ENCODE peak calls at places on chromosome X, in nine cellular contexts. E is stomach; W is naive B cell; S is activated naive CD8-positive, alpha-beta T cell treated with anti-CD3 and anti-CD28 coated beads, Interleukin-2, amount 50 U/mL, for 24 hours; Y is germinal center; N is NCI-H1417; J is activated CD4-positive, alpha-beta T cell treated with anti-CD3 and anti-CD28 coated beads, Interleukin-2, amount 10 ng/mL, durations not matched to agents 7 days and 5 days; X is effector CD4-positive, alpha-beta T cell; Q is NCI-H510A treated with DMSO at 0.1 percent for 48 hours. L is an unnamed sample.

GRCh38 chrX:14095702-14096101 is 66.0 kb upstream of the GEMIN8 start:
- DNase-seq in J (peak; percentile 37), S (peak; percentile 16), W (peak; percentile 1), Q (no peak), E (peak; percentile 28), X (peak; percentile 9), Y (peak; percentile 26), N (no peak), L (peak; percentile 60)

GRCh38 chrX:128106630-128107029 is 54.4 kb upstream of the ACTRT1 start:
- DNase-seq in W (no peak), S (no peak), Q (peak; percentile 22), E (no peak), X (no peak), J (no peak), Y (no peak), N (no peak), L (peak; percentile 6)

GRCh38 chrX:499870-500364 is 113.2 kb upstream of the PPP2R3B start:
- DNase-seq in W (no peak), Y (no peak), X (no peak), N (no peak), E (no peak), S (no peak), J (no peak), Q (no peak), L (no peak)

GRCh38 chrX:15240414-15240813 is 29.5 kb downstream of the ASB9 start:
- DNase-seq in J (no peak), E (no peak), W (no peak), N (no peak), S (no peak), Y (no peak), Q (no peak), X (no peak), L (no peak)

GRCh38 chrX:50903387-50904027 is 7.0 kb upstream of the BMP15 start:
- DNase-seq in E (no peak), W (no peak), X (no peak), J (peak; percentile 5), S (peak; percentile 16), N (no peak), Q (no peak), Y (peak; percentile 13), L (peak; percentile 5)

GRCh38 chrX:77793950-77794349 is 7.9 kb upstream of the ATRX start:
- DNase-seq in Q (no peak), Y (no peak), N (no peak), X (no peak), S (no peak), W (no peak), J (no peak), E (no peak), L (no peak)

GRCh38 chrX:112058255-112058654 is 24.3 kb downstream of the TRPC5 start:
- DNase-seq in Y (no peak), N (no peak), X (no peak), S (no peak), Q (no peak), E (no peak), J (no peak), W (no peak), L (no peak)

GRCh38 chrX:88425739-88426138 is 321.3 kb upstream of the CPXCR1 start:
- DNase-seq in Q (peak; percentile 0), E (no peak), W (no peak), X (no peak), J (no peak), Y (no peak), S (no peak), N (no peak), L (no peak)

GRCh38 chrX:13123247-13123856 is 78.9 kb upstream of the FAM9C start:
- DNase-seq in J (no peak), W (no peak), X (no peak), Y (no peak), Q (no peak), S (no peak), N (no peak), E (no peak), L (no peak)

GRCh38 chrX:12953420-12953819 is 21.5 kb upstream of the TMSB4X start:
- DNase-seq in J (no peak), W (no peak), E (no peak), Q (no peak), S (no peak), Y (no peak), N (no peak), X (no peak), L (no peak)

GRCh38 chrX:2325076-2325784 is 175.5 kb downstream of the DHRSX start:
- DNase-seq in J (peak; percentile 7), E (peak; percentile 84), N (no peak), Y (no peak), Q (no peak), X (peak; percentile 56), S (peak; percentile 7), W (peak; percentile 68), L (no peak)

GRCh38 chrX:56733459-56734046 is 4.5 kb downstream of the NBDY start:
- DNase-seq in N (peak; percentile 24), S (peak; percentile 55), X (peak; percentile 56), E (peak; percentile 68), J (peak; percentile 69), Y (peak; percentile 17), W (peak; percentile 47), Q (peak; percentile 44), L (peak; percentile 52)

GRCh38 chrX:22357621-22358020 is 84.9 kb downstream of the CBLL2 start:
- DNase-seq in W (no peak), Q (no peak), J (no peak), E (no peak), S (no peak), X (no peak), Y (no peak), N (no peak), L (no peak)

GRCh38 chrX:32987139-32987538 is 224.2 kb downstream of the DMD start:
- DNase-seq in Y (no peak), X (no peak), W (no peak), E (no peak), N (no peak), J (no peak), Q (no peak), S (no peak), L (no peak)

GRCh38 chrX:27622883-27623282 is 32.7 kb downstream of the DCAF8L2 start:
- DNase-seq in N (no peak), W (no peak), J (no peak), E (no peak), X (no peak), Q (no peak), Y (no peak), S (no peak), L (no peak)

GRCh38 chrX:72308566-72309296 is 3.0 kb upstream of the CITED1 start:
- DNase-seq in W (no peak), S (peak; percentile 23), X (no peak), Q (peak; percentile 48), N (peak; percentile 65), J (no peak), Y (peak; percentile 19), E (peak; percentile 64), L (peak; percentile 65)

GRCh38 chrX:44106864-44107263 is 133.7 kb upstream of the NDP start:
- DNase-seq in W (no peak), J (no peak), Y (no peak), E (no peak), X (no peak), S (no peak), Q (no peak), N (no peak), L (no peak)

GRCh38 chrX:154051210-154051810 is 31.6 kb upstream of the IRAK1 start:
- DNase-seq in S (peak; percentile 73), J (peak; percentile 77), Y (peak; percentile 48), X (peak; percentile 74), Q (no peak), E (peak; percentile 82), N (peak; percentile 53), W (peak; percentile 53), L (peak; percentile 77)

GRCh38 chrX:119736206-119736764 is 22.1 kb upstream of the SOWAHD start:
- DNase-seq in Y (no peak), Q (no peak), X (no peak), W (no peak), J (no peak), N (no peak), E (no peak), S (no peak), L (no peak)

GRCh38 chrX:110732274-110732673 is 63.3 kb downstream of the CHRDL1 start:
- DNase-seq in S (no peak), X (no peak), W (no peak), E (no peak), Q (no peak), N (no peak), J (no peak), Y (no peak), L (no peak)

GRCh38 chrX:45710081-45710801 is 509.6 kb upstream of the DIPK2B start:
- DNase-seq in S (peak; percentile 49), Q (no peak), W (no peak), X (no peak), E (no peak), J (peak; percentile 5), Y (no peak), N (no peak), L (no peak)

GRCh38 chrX:48648299-48648698 is 35.3 kb upstream of the WAS start:
- DNase-seq in S (peak; percentile 9), W (peak; percentile 27), X (peak; percentile 11), Y (peak; percentile 18), J (peak; percentile 45), N (no peak), E (peak; percentile 27), Q (no peak), L (peak; percentile 55)